ENCODE peak calls at places on chromosomes 7 and 10, in eight cellular contexts. One of them, this sample, is unnamed.

GRCh38 chr7:159094919-159095915 is 49.5 kb downstream of the VIPR2 start:
- DNase-seq in EH: no peak
- DNase-seq in posterior cingulate gyrus: no peak
- DNase-seq in choroid plexus epithelial cell: no peak
- DNase-seq in psoas muscle: no peak
- DNase-seq in cardiac muscle cell: no peak
- DNase-seq in hepatic stellate cell: no peak
- DNase-seq in frontal cortex: no peak
- DNase-seq in this sample: no peak

GRCh38 chr10:43225787-43226153 is 41.1 kb downstream of the RASGEF1A start:
- DNase-seq in EH: no peak
- DNase-seq in posterior cingulate gyrus: peak
- DNase-seq in choroid plexus epithelial cell: no peak
- DNase-seq in psoas muscle: peak
- DNase-seq in cardiac muscle cell: no peak
- DNase-seq in hepatic stellate cell: no peak
- DNase-seq in frontal cortex: no peak
- DNase-seq in this sample: no peak

GRCh38 chr10:71868192-71868697 is 17.2 kb upstream of the PSAP start:
- DNase-seq in EH: peak
- DNase-seq in posterior cingulate gyrus: peak
- DNase-seq in choroid plexus epithelial cell: peak
- DNase-seq in psoas muscle: peak
- DNase-seq in cardiac muscle cell: peak
- DNase-seq in hepatic stellate cell: peak
- DNase-seq in frontal cortex: no peak
- DNase-seq in this sample: peak

GRCh38 chr7:138449580-138449979 is 10.5 kb upstream of the TRIM24 start:
- DNase-seq in EH: no peak
- DNase-seq in posterior cingulate gyrus: no peak
- DNase-seq in choroid plexus epithelial cell: no peak
- DNase-seq in psoas muscle: no peak
- DNase-seq in cardiac muscle cell: peak
- DNase-seq in hepatic stellate cell: no peak
- DNase-seq in frontal cortex: no peak
- DNase-seq in this sample: no peak

GRCh38 chr10:130899856-130900255 is 411.7 kb downstream of the TCERG1L start:
- DNase-seq in EH: no peak
- DNase-seq in posterior cingulate gyrus: no peak
- DNase-seq in choroid plexus epithelial cell: no peak
- DNase-seq in psoas muscle: no peak
- DNase-seq in cardiac muscle cell: no peak
- DNase-seq in hepatic stellate cell: no peak
- DNase-seq in frontal cortex: no peak
- DNase-seq in this sample: no peak

GRCh38 chr10:48604408-48605263 is at the start of gene ARHGAP22:
- DNase-seq in EH: peak
- DNase-seq in posterior cingulate gyrus: no peak
- DNase-seq in choroid plexus epithelial cell: no peak
- DNase-seq in psoas muscle: peak
- DNase-seq in cardiac muscle cell: peak
- DNase-seq in hepatic stellate cell: peak
- DNase-seq in frontal cortex: peak
- DNase-seq in this sample: peak

GRCh38 chr10:44993922-44994751 is 6.6 kb upstream of the ZNF22 start:
- DNase-seq in EH: peak
- DNase-seq in posterior cingulate gyrus: no peak
- DNase-seq in choroid plexus epithelial cell: peak
- DNase-seq in psoas muscle: no peak
- DNase-seq in cardiac muscle cell: peak
- DNase-seq in hepatic stellate cell: no peak
- DNase-seq in frontal cortex: no peak
- DNase-seq in this sample: peak

GRCh38 chr10:11104772-11105675 is 87.4 kb downstream of the CELF2 start:
- DNase-seq in EH: no peak
- DNase-seq in posterior cingulate gyrus: no peak
- DNase-seq in choroid plexus epithelial cell: no peak
- DNase-seq in psoas muscle: no peak
- DNase-seq in cardiac muscle cell: no peak
- DNase-seq in hepatic stellate cell: no peak
- DNase-seq in frontal cortex: no peak
- DNase-seq in this sample: no peak

GRCh38 chr10:35640951-35641429 is 1.1 kb downstream of the FZD8 start:
- DNase-seq in EH: peak
- DNase-seq in posterior cingulate gyrus: peak
- DNase-seq in choroid plexus epithelial cell: peak
- DNase-seq in psoas muscle: peak
- DNase-seq in cardiac muscle cell: peak
- DNase-seq in hepatic stellate cell: peak
- DNase-seq in frontal cortex: peak
- DNase-seq in this sample: peak